ENCODE peak calls at places on chromosomes 16 and 17, in six cellular contexts. Z, B, D, W, X and F are unnamed samples.

GRCh38 chr16:3026609-3027487 is 3.0 kb downstream of the THOC6 start:
- DNase-seq in X (peak), Z (no peak), D (no peak), W (no peak), B (no peak), F (no peak)

GRCh38 chr16:1461146-1461545 is 13.7 kb downstream of the CLCN7 start:
- DNase-seq in B (no peak), Z (no peak), W (no peak), D (no peak), X (no peak), F (no peak)

GRCh38 chr16:77721752-77722314 is 481 bp upstream of the NUDT7 start:
- DNase-seq in Z (no peak), X (no peak), B (no peak), D (no peak), W (no peak), F (no peak)

GRCh38 chr16:27097671-27098275 is 31.0 kb downstream of the C16orf82 start:
- DNase-seq in D (no peak), X (no peak), B (no peak), W (no peak), Z (no peak), F (no peak)

GRCh38 chr16:1042076-1042744 is 30.3 kb upstream of the SSTR5 start:
- DNase-seq in Z (no peak), D (no peak), X (no peak), B (no peak), W (no peak), F (no peak)

GRCh38 chr16:54928016-54928356 is 2.7 kb upstream of the IRX5 start:
- DNase-seq in W (no peak), D (no peak), Z (no peak), X (no peak), B (peak), F (no peak)

GRCh38 chr17:57549996-57550395 is 195.1 kb downstream of the CCDC182 start:
- DNase-seq in B (no peak), D (no peak), W (no peak), Z (no peak), X (no peak), F (no peak)

GRCh38 chr17:28760561-28760960 is 16.8 kb downstream of the TRAF4 start:
- DNase-seq in X (no peak), W (no peak), D (no peak), Z (no peak), B (no peak), F (no peak)

GRCh38 chr16:80691111-80691761 is 113.2 kb downstream of the CDYL2 start:
- DNase-seq in W (no peak), B (no peak), D (no peak), Z (no peak), X (no peak), F (no peak)

GRCh38 chr17:1002771-1003555 is 6.0 kb downstream of the TIMM22 start:
- DNase-seq in B (no peak), W (no peak), D (no peak), X (no peak), Z (no peak), F (no peak)

GRCh38 chr17:9907883-9908648 is 3.0 kb upstream of the RCVRN start:
- DNase-seq in Z (no peak), X (no peak), W (no peak), B (no peak), D (no peak), F (no peak)

GRCh38 chr16:1296688-1297412 is 12.6 kb upstream of the UBE2I start:
- DNase-seq in D (peak), B (peak), W (no peak), Z (peak), X (no peak), F (no peak)

GRCh38 chr17:81230043-81230820 is 7.5 kb upstream of the CEP131 start:
- DNase-seq in W (no peak), X (no peak), Z (peak), B (peak), D (no peak), F (peak)

GRCh38 chr16:57889960-57890751 is 80.8 kb downstream of the CNGB1 start:
- DNase-seq in D (no peak), B (no peak), W (no peak), X (no peak), Z (no peak), F (no peak)

GRCh38 chr16:85027968-85028637 is 508 bp downstream of the KIAA0513 start:
- DNase-seq in D (no peak), W (no peak), Z (no peak), B (no peak), X (no peak), F (no peak)

GRCh38 chr16:54493594-54493993 is 207.0 kb upstream of the IRX3 start:
- DNase-seq in B (no peak), Z (no peak), X (no peak), W (no peak), D (no peak), F (no peak)

GRCh38 chr17:50272246-50272645 is 2.0 kb upstream of the TMEM92 start:
- DNase-seq in Z (no peak), W (no peak), X (peak), D (no peak), B (no peak), F (peak)

GRCh38 chr16:72036098-72036497 is 18.2 kb upstream of the HP start:
- DNase-seq in X (no peak), Z (no peak), D (no peak), W (no peak), B (no peak), F (no peak)

GRCh38 chr16:85490407-85490806 is 122.7 kb upstream of the GSE1 start:
- DNase-seq in X (no peak), D (no peak), W (no peak), Z (no peak), B (no peak), F (no peak)

GRCh38 chr17:57519199-57519598 is 225.9 kb downstream of the CCDC182 start:
- DNase-seq in W (no peak), D (no peak), B (no peak), X (no peak), Z (no peak), F (no peak)

GRCh38 chr17:66975188-66975587 is 10.7 kb downstream of the CACNG4 start:
- DNase-seq in W (no peak), X (no peak), Z (no peak), D (no peak), B (no peak), F (no peak)

GRCh38 chr17:60577147-60577925 is 22.7 kb upstream of the PPM1D start:
- DNase-seq in W (peak), X (no peak), B (peak), D (peak), Z (no peak), F (peak)

GRCh38 chr17:42760652-42761581 is at the start of gene RAMP2:
- DNase-seq in D (no peak), W (no peak), Z (peak), B (no peak), X (peak), F (peak)

GRCh38 chr17:46751425-46751824 is 67.1 kb downstream of the WNT3 start:
- DNase-seq in D (no peak), Z (no peak), X (no peak), B (no peak), W (no peak), F (no peak)

GRCh38 chr17:57672971-57673370 is 72.1 kb downstream of the CCDC182 start:
- DNase-seq in B (no peak), Z (no peak), X (peak), D (no peak), W (no peak), F (no peak)

GRCh38 chr16:7315813-7316212 is 16.8 kb upstream of the RBFOX1 start:
- DNase-seq in W (no peak), D (no peak), Z (no peak), B (no peak), X (no peak), F (no peak)

GRCh38 chr17:21190078-21190477 is 23.9 kb downstream of the TMEM11 start:
- DNase-seq in B (no peak), W (no peak), Z (no peak), X (no peak), D (no peak), F (no peak)

GRCh38 chr16:89583197-89583894 is 7.8 kb downstream of the CPNE7 start:
- DNase-seq in D (no peak), Z (no peak), X (no peak), B (no peak), W (no peak), F (no peak)

GRCh38 chr17:73302189-73302588 is 9.6 kb downstream of the CDC42EP4 start:
- DNase-seq in W (no peak), X (no peak), D (no peak), B (no peak), Z (no peak), F (no peak)

GRCh38 chr17:82412535-82413520 is 5.3 kb upstream of the HEXD start:
- DNase-seq in B (no peak), D (peak), W (no peak), Z (no peak), X (no peak), F (peak)

GRCh38 chr17:82411396-82412053 is 6.6 kb upstream of the HEXD start:
- DNase-seq in Z (no peak), D (no peak), B (no peak), W (no peak), X (no peak), F (no peak)

GRCh38 chr17:82408288-82408937 is 9.7 kb upstream of the HEXD start:
- DNase-seq in X (no peak), D (no peak), B (no peak), W (no peak), Z (no peak), F (no peak)

GRCh38 chr17:82408938-82409318 is 9.2 kb upstream of the HEXD start:
- DNase-seq in D (no peak), Z (no peak), W (no peak), X (no peak), B (no peak), F (no peak)

DNA sequence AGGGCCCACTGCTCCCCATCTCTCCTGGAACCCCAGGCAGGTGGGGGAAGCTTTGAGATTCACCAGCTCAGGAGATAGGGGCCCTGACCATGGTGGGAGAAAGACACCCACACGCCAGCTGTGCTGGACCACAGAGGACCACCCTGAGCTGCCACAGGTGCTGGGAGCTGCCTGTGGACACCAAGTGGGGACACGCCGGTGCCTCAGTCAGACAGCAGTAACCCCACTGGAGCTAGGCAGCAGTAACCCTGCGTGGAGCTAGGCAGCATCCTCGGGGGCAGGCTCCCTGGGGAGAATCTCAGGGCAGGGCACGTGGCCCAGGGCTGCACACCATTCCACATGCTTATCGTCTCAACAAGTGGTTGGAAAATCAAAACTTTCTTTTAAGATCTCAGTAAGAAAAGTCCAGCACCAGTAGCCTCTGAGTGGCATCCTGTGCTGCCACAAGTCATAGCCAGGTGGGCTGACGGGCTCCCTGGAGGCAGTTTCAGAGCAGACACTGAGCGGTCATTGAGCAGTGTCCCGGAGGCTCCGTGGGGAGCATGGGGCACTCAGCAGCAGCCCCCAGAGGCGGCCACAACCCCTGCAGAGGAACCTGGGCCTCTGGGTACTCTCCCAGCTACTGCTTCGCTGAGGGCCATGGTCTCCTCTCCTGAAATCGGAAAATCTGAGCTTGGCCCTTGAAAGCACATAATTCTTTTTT is 8.0 kb upstream of the HEXD start:
- DNase-seq in X (no peak), B (no peak), W (no peak), D (no peak), Z (no peak), F (no peak)
- H3K4me2 ChIP-seq in X (no peak), B (no peak), W (no peak), D (no peak), Z (no peak), F (no peak)

GRCh38 chr17:27293898-27294688 is at the start of gene WSB1:
- DNase-seq in W (peak), D (peak), Z (peak), X (peak), B (peak), F (peak)
- TF ChIP-seq EP300 in W (peak), D (no peak), Z (no peak), X (no peak), B (peak), F (no peak)

GRCh38 chr16:66886914-66887313 is 6.6 kb downstream of the PDP2 start:
- DNase-seq in X (no peak), B (no peak), W (no peak), Z (no peak), D (no peak), F (no peak)

GRCh38 chr16:66888647-66889615 is 8.6 kb downstream of the PDP2 start:
- DNase-seq in Z (no peak), X (no peak), B (no peak), W (no peak), D (no peak), F (no peak)

GRCh38 chr16:66889622-66890021 is 9.3 kb downstream of the PDP2 start:
- DNase-seq in W (no peak), X (no peak), D (no peak), B (no peak), Z (no peak), F (no peak)

GRCh38 chr16:66885491-66885890 is 5.2 kb downstream of the PDP2 start:
- DNase-seq in Z (no peak), X (no peak), D (no peak), W (no peak), B (no peak), F (no peak)

DNA sequence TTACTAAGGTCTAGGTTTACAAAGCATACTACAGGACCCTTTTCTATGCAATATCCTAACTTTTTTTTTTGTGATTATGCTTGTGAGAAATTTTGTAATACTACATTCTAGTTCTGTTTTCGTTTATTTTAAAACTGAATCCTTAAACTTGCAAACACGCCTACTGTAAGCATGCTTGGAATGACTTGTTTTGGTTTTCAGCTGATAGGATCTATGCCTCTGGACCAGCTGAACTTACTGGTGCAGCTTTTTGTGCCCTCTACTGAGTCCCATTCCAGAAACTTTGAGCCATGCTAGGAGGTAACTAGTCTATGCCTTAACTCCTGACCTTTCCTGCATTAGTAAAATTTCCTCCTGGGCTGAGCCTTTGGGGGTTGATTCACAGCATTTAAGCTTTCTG is 6.0 kb downstream of the PDP2 start:
- DNase-seq in D (no peak), X (no peak), B (no peak), Z (no peak), W (no peak), F (no peak)
- H3K4me2 ChIP-seq in D (no peak), X (no peak), B (peak), Z (no peak), W (no peak), F (no peak)

GRCh38 chr17:75901727-75902126 is 3.0 kb downstream of the MRPL38 start:
- DNase-seq in D (no peak), Z (no peak), B (no peak), W (no peak), X (no peak), F (no peak)

GRCh38 chr17:75902406-75902805 is 2.3 kb downstream of the MRPL38 start:
- DNase-seq in Z (no peak), D (no peak), X (no peak), W (no peak), B (no peak), F (no peak)

GRCh38 chr17:75906143-75906884 is 1.6 kb upstream of the MRPL38 start:
- DNase-seq in B (no peak), X (no peak), Z (no peak), D (no peak), W (no peak), F (no peak)

GRCh38 chr17:75908201-75908600 is 3.5 kb upstream of the MRPL38 start:
- DNase-seq in X (no peak), D (no peak), W (no peak), Z (no peak), B (no peak), F (no peak)

GRCh38 chr17:75904749-75905521 is at the start of gene MRPL38:
- DNase-seq in W (peak), X (peak), Z (peak), B (peak), D (peak), F (peak)
- TF ChIP-seq EP300 in W (no peak), X (no peak), Z (no peak), B (peak), D (peak), F (peak)

DNA sequence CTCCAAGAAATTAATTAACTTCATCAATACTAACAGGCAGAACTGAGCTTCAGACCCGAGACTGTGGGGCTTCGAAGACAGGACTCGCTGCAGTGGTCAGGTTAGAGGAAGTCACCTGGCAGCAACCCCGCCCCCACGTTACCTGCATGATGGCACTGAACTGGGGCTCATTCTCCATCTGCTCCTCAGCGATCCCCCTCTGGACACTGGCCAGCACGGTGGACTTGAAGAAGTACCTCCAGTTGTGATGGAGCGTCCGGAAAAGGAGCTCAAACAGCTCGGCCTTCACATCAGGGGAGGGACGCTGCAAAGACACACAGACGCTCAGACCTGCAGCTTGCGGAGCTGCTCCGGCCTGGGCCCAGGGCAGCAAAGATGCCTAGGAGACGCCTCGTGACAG is 40.9 kb upstream of the GSG1L start:
- DNase-seq in Z (no peak), W (no peak), D (no peak), X (no peak), B (no peak), F (no peak)
- H3K4me2 ChIP-seq in Z (no peak), W (no peak), D (no peak), X (no peak), B (no peak), F (no peak)

DNA sequence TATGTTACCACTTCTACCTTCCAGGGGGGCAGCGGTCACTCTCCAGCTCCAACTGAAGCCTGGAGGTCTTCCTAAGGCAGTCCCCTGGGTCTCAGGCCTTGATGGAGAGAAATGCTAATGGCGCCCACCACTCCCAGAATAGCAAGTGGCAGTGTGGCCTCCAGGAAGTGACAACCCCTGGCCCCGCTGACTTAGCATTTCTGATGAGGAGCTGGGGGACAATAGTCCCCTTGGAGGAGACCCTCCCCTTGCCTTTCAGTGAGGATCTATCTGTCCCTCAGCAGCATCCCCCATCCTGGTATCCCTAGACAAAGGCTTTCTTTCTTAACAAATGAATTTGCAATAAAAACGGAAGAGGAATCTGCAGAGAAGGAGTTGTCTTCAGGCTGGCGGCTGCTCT is 68.8 kb downstream of the LITAF start:
- DNase-seq in Z (no peak), D (no peak), B (no peak), W (no peak), X (no peak), F (no peak)
- TF ChIP-seq EP300 in Z (no peak), D (no peak), B (no peak), W (no peak), X (no peak), F (no peak)

GRCh38 chr16:74991268-74991592 is 6.3 kb upstream of the WDR59 start:
- DNase-seq in W (no peak), Z (no peak), X (no peak), B (no peak), D (no peak), F (no peak)

GRCh38 chr16:74990832-74991231 is 5.9 kb upstream of the WDR59 start:
- DNase-seq in B (no peak), W (no peak), D (no peak), Z (no peak), X (no peak), F (no peak)

GRCh38 chr16:74995986-74996385 is 2.8 kb upstream of the ZNRF1 start:
- DNase-seq in Z (no peak), B (no peak), X (no peak), D (no peak), W (no peak), F (no peak)

GRCh38 chr16:74987027-74987681 is 2.2 kb upstream of the WDR59 start:
- DNase-seq in X (no peak), B (peak), Z (no peak), D (no peak), W (no peak), F (no peak)

DNA sequence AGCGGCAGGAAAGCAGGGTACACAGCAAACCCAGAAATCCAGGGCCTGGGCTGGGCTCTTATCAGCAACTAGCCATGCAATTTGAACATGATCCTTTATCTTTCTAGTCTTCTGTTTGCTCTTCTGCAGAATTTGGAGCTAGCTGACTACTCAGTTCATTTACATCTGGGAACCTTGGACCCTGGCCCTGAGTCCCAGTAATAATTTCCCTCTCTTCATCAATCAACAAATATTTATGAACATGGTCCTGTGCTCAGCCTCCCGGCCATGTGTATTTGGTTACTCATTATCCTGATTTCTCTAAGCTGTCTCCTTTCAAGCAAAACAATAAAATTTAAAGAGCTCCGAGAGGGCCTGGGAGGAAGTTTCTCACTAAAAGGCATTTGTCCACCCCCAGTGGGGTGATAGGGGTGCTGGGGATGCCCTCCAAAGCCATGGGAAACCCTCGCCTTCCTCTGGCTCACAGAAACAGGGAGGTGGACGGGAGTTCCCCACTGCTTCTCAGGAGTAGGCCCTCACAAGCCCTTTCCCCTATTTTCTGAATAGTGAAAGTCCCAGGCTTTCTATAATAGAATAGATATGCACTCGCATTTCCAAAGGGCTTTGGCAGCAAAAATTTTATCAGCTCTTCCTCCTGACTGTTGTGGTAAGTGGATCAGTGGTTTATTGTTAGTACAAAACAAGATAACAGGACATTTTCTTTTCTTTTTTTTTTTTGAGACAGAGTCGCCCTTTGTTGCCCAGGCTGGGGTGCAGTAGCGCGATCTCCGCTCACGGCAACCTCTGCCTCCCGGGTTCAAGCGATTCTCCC is 6.9 kb upstream of the WDR59 start:
- DNase-seq in Z (no peak), X (no peak), W (no peak), D (peak), B (peak), F (peak)
- H3K4me2 ChIP-seq in Z (no peak), X (no peak), W (no peak), D (peak), B (peak), F (no peak)

GRCh38 chr17:40901981-40902862 is 17.2 kb upstream of the KRT20 start:
- DNase-seq in B (no peak), Z (peak), D (peak), W (no peak), X (no peak), F (no peak)
- TF ChIP-seq EP300 in B (no peak), Z (peak), D (peak), W (no peak), X (no peak), F (no peak)

GRCh38 chr17:18291718-18292540 is 22.9 kb downstream of the TOP3A start:
- DNase-seq in D (no peak), B (no peak), Z (no peak), W (no peak), X (no peak), F (no peak)
- H3K4me2 ChIP-seq in D (no peak), B (no peak), Z (no peak), W (no peak), X (no peak), F (no peak)